ENCODE peak calls at places on chromosome 4, in eight cellular contexts. J is cardiac muscle cell, R is activated T-cell treated with anti-CD3 and anti-CD28 coated beads for 48 hours, M is fibroblast of gingiva, X is mesothelial cell of epicardium, U is neuronal stem cell, O is GM03348, L is immature natural killer cell. P is an unnamed sample.

GRCh38 chr4:11623726-11624037 is 195.0 kb upstream of the HS3ST1 start:
- DNase-seq in J (peak; percentile 62), L (no peak), R (no peak), U (no peak), M (no peak), O (no peak), X (no peak), P (no peak)

GRCh38 chr4:12041828-12042227 is 613.1 kb upstream of the HS3ST1 start:
- DNase-seq in J (peak; percentile 34), L (no peak), U (no peak), M (no peak), O (no peak), X (no peak), R (no peak), P (no peak)

GRCh38 chr4:153143527-153144348 is 60.5 kb upstream of the TRIM2 start:
- DNase-seq in L (no peak), M (peak; percentile 49), O (peak; percentile 41), X (no peak), J (peak; percentile 50), R (no peak), U (no peak), P (no peak)

GRCh38 chr4:10186228-10187214 is 69.9 kb upstream of the WDR1 start:
- DNase-seq in O (peak; percentile 42), U (no peak), X (no peak), J (peak; percentile 14), M (no peak), L (no peak), R (no peak), P (no peak)

GRCh38 chr4:1240721-1241465 is 8.0 kb downstream of the CTBP1 start:
- DNase-seq in U (no peak), J (no peak), X (no peak), L (no peak), R (no peak), M (no peak), O (no peak), P (peak; percentile 64)

GRCh38 chr4:16114546-16114945 is 30.7 kb upstream of the PROM1 start:
- DNase-seq in U (no peak), J (no peak), L (no peak), M (no peak), O (no peak), R (no peak), X (no peak), P (no peak)

GRCh38 chr4:8181844-8182243 is 17.2 kb upstream of the SH3TC1 start:
- DNase-seq in R (no peak), O (no peak), U (no peak), J (peak; percentile 75), L (no peak), M (no peak), X (no peak), P (no peak)

GRCh38 chr4:95102391-95102790 is 344.6 kb downstream of the BMPR1B start:
- DNase-seq in L (no peak), M (no peak), O (no peak), J (no peak), R (no peak), X (no peak), U (no peak), P (no peak)

GRCh38 chr4:164177753-164178152 is 576.2 kb upstream of the SMIM31 start:
- DNase-seq in J (no peak), X (no peak), O (no peak), L (no peak), M (no peak), R (no peak), U (no peak), P (no peak)

GRCh38 chr4:6695660-6696581 is 2.2 kb downstream of the S100P start:
- DNase-seq in U (no peak), J (no peak), O (no peak), L (peak; percentile 64), R (no peak), X (no peak), M (peak; percentile 21), P (peak; percentile 73)

GRCh38 chr4:103021120-103021519 is 1.6 kb upstream of the SLC9B1 start:
- DNase-seq in L (no peak), O (no peak), J (no peak), M (no peak), R (no peak), X (no peak), U (no peak), P (no peak)

GRCh38 chr4:74237425-74237966 is 70.8 kb upstream of the EPGN start:
- DNase-seq in J (no peak), O (no peak), M (no peak), U (no peak), L (no peak), R (no peak), X (no peak), P (no peak)

GRCh38 chr4:23828779-23829178 is 61.1 kb downstream of the PPARGC1A start:
- DNase-seq in R (no peak), O (no peak), U (no peak), M (no peak), J (no peak), X (no peak), L (no peak), P (no peak)

GRCh38 chr4:104592894-104593470 is 98.3 kb upstream of the CXXC4 start:
- DNase-seq in L (no peak), M (no peak), O (no peak), R (no peak), J (no peak), X (no peak), U (no peak), P (no peak)

GRCh38 chr4:82523179-82523578 is 38.6 kb downstream of the TMEM150C start:
- DNase-seq in O (no peak), J (no peak), X (no peak), R (no peak), L (no peak), U (no peak), M (no peak), P (no peak)

P was measured in suprapubic skin.